ENCODE peak calls at places on chromosomes 12 and 14, in four cellular contexts. J is WTC11, K is HepG2, Z is GM12878. Y is an unnamed sample.

GRCh38 chr14:85380891-85381290 is 149.1 kb upstream of the FLRT2 start:
- DNase-seq in K (no peak), J (no peak), Z (no peak), Y (no peak)

GRCh38 chr14:52873694-52874093 is 77.2 kb downstream of the FERMT2 start:
- DNase-seq in K (no peak), Z (no peak), J (no peak), Y (no peak)

GRCh38 chr12:75683220-75683619 is 171.8 kb upstream of the KRR1 start:
- DNase-seq in Z (no peak), J (no peak), K (no peak), Y (no peak)

GRCh38 chr12:6334940-6335450 is 6.9 kb downstream of the TNFRSF1A start:
- DNase-seq in Z (no peak), K (no peak), J (no peak), Y (no peak)

GRCh38 chr12:7935773-7936581 is at the start of gene SLC2A3:
- DNase-seq in J (peak; percentile 33), K (peak; percentile 84), Z (peak; percentile 65), Y (peak; percentile 87)

GRCh38 chr12:100789146-100789545 is 5.4 kb upstream of the ANO4 start:
- DNase-seq in Z (no peak), K (no peak), J (no peak), Y (no peak)

GRCh38 chr14:20681348-20682126 is 2.8 kb upstream of the RNASE4 start:
- DNase-seq in Z (peak; percentile 89), J (peak; percentile 88), K (peak; percentile 94), Y (peak; percentile 84)

GRCh38 chr12:110768960-110769359 is 26.3 kb upstream of the PPP1CC start:
- DNase-seq in J (no peak), Z (no peak), K (no peak), Y (no peak)

GRCh38 chr12:76623929-76624328 is 64.4 kb upstream of the OSBPL8 start:
- DNase-seq in K (no peak), Z (no peak), J (no peak), Y (no peak)

GRCh38 chr12:52442600-52443061 is 8.5 kb upstream of the KRT75 start:
- DNase-seq in K (no peak), J (peak; percentile 60), Z (no peak), Y (no peak)

GRCh38 chr14:74176404-74176788 is 62.9 kb upstream of the VSX2 start:
- DNase-seq in J (no peak), Z (no peak), K (no peak), Y (no peak)

GRCh38 chr14:101582294-101582693 is 21.0 kb downstream of the DIO3 start:
- DNase-seq in K (no peak), J (no peak), Z (no peak), Y (no peak)

GRCh38 chr14:49687942-49688700 is at the start of gene POLE2:
- DNase-seq in J (peak; percentile 87), Z (no peak), K (peak; percentile 55), Y (peak; percentile 86)

GRCh38 chr12:128652136-128652751 is 171.5 kb downstream of the SLC15A4 start:
- DNase-seq in J (no peak), K (no peak), Z (no peak), Y (no peak)

GRCh38 chr14:103562135-103562384 is 397 bp downstream of the BAG5 start:
- DNase-seq in J (no peak), Z (no peak), K (no peak), Y (no peak)

GRCh38 chr12:114733919-114734318 is 49.9 kb upstream of the TBX3 start:
- DNase-seq in J (no peak), Z (no peak), K (no peak), Y (no peak)

GRCh38 chr14:30559638-30560071 is 697 bp downstream of the G2E3 start:
- DNase-seq in J (no peak), K (peak; percentile 64), Z (no peak), Y (no peak)

GRCh38 chr12:70006619-70006973 is 181.6 kb downstream of the MYRFL start:
- DNase-seq in K (no peak), Z (no peak), J (no peak), Y (no peak)

GRCh38 chr12:90058721-90059120 is 350.1 kb upstream of the ATP2B1 start:
- DNase-seq in J (no peak), K (no peak), Z (no peak), Y (no peak)

GRCh38 chr14:63543826-63544320 is 696 bp upstream of the PPP2R5E start:
- DNase-seq in J (no peak), K (no peak), Z (no peak), Y (no peak)

GRCh38 chr12:3041558-3042164 is 35.5 kb upstream of the TSPAN9 start:
- DNase-seq in K (peak; percentile 81), Z (peak; percentile 15), J (peak; percentile 76), Y (peak; percentile 78)

GRCh38 chr14:67285876-67286452 is 44.7 kb downstream of the PALS1 start:
- DNase-seq in Z (no peak), J (no peak), K (peak; percentile 25), Y (peak; percentile 7)

GRCh38 chr12:124695861-124696260 is 128.4 kb upstream of the NCOR2 start:
- DNase-seq in K (no peak), J (no peak), Z (no peak), Y (no peak)

GRCh38 chr14:36317650-36318049 is 2.8 kb downstream of the MBIP start:
- DNase-seq in Z (no peak), K (no peak), J (no peak), Y (no peak)

GRCh38 chr12:24902521-24903304 is 46.2 kb downstream of the BCAT1 start:
- DNase-seq in K (no peak), J (peak; percentile 54), Z (no peak), Y (no peak)

GRCh38 chr12:124567673-124568373 is 411 bp upstream of the NCOR2 start:
- DNase-seq in K (peak; percentile 19), J (peak; percentile 61), Z (no peak), Y (peak; percentile 95)

GRCh38 chr14:94936901-94937321 is 167.0 kb upstream of the GSC start:
- DNase-seq in Z (no peak), K (no peak), J (no peak), Y (no peak)

GRCh38 chr14:89407856-89408255 is 9.2 kb downstream of the FOXN3 start:
- DNase-seq in Z (no peak), J (no peak), K (no peak), Y (no peak)

GRCh38 chr14:22282429-22282828 is 306.6 kb downstream of the DAD1 start:
- DNase-seq in K (no peak), J (no peak), Z (no peak), Y (no peak)

GRCh38 chr12:85831327-85831990 is 4.8 kb downstream of the RASSF9 start:
- DNase-seq in K (no peak), Z (no peak), J (no peak), Y (no peak)

GRCh38 chr12:16606936-16607335 is 974 bp upstream of the LMO3 start:
- DNase-seq in J (no peak), Z (no peak), K (no peak), Y (no peak)

GRCh38 chr14:87992349-87992719 is 648 bp downstream of the GALC start:
- DNase-seq in K (no peak), Z (no peak), J (no peak), Y (no peak)

GRCh38 chr12:15634010-15634676 is 155.0 kb downstream of the EPS8 start:
- DNase-seq in K (no peak), Z (no peak), J (no peak), Y (no peak)

GRCh38 chr14:35534884-35535793 is 1.2 kb downstream of the INSM2 start:
- DNase-seq in J (peak; percentile 88), K (peak; percentile 61), Z (no peak), Y (peak; percentile 65)

GRCh38 chr12:50732591-50732990 is 31.3 kb upstream of the ATF1 start:
- DNase-seq in K (no peak), Z (no peak), J (no peak), Y (no peak)

GRCh38 chr14:72883963-72884362 is 9.9 kb downstream of the DPF3 start:
- DNase-seq in J (no peak), Z (peak; percentile 60), K (no peak), Y (no peak)

GRCh38 chr12:104596876-104597833 is 140.4 kb downstream of the CHST11 start:
- DNase-seq in K (no peak), Z (no peak), J (no peak), Y (no peak)

GRCh38 chr12:104598342-104599271 is 141.9 kb downstream of the CHST11 start:
- DNase-seq in Z (no peak), J (no peak), K (no peak), Y (peak; percentile 86)

GRCh38 chr12:104593482-104593881 is 136.7 kb downstream of the CHST11 start:
- DNase-seq in J (no peak), K (no peak), Z (no peak), Y (peak; percentile 67)

GRCh38 chr12:104599272-104599984 is 142.7 kb downstream of the CHST11 start:
- DNase-seq in K (no peak), Z (no peak), J (no peak), Y (no peak)

DNA sequence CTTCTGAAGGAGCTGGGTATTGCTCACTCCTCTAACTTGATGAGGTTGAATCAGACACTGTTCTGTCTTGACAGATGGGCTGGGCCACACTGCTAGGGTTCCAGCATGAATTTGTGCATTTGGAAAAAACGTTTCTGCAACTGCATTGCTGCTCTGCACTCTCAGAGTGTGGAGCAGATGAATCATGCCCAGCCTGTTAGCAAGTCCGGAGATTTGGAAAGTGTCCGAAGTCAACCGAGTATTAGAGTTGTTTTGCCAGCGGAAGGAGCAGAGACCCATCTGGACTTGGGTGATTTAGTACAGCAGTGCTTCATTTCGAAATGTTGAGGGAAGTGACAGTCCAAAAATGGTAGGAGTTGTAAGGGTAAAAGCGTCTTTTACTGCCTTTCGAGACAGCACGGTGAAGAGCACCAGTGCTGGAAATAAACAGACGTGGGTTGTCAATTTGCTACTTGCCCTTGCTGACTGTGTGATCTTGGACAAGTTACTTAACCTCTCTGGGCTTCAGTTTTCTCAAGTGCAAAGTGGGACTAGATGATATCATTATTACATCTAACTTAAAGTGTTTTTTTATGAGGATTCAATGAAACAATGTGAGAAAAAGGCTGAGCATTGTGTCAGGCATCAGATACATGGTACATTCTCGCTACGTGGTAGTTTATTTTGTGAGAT is 139.5 kb downstream of the CHST11 start:
- DNase-seq in K (no peak), Z (no peak), J (no peak), Y (no peak)
- TF ChIP-seq ETV6 in K (no peak), Z (no peak), J (no peak), Y (no peak)

DNA sequence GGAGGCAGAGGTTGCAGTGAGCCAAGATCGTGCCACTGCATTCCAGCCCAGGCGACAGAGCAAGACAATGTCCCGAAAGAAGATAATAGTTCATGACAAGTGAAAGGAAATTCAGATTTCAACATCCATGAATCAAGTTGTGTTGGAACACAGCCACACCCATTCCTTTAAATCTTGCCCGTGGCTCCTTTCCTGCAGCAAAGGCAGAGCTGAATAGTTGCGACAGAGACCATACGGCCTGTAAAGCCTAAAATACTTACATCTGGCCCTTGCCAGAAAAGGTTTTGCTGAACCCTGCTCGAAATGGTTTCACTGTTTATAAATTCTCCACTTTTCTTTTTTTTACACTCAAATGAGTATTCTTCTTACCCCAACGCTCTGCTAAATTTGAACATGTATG is 17.8 kb upstream of the ITPK1 start:
- DNase-seq in J (no peak), Z (no peak), K (no peak), Y (no peak)
- TF ChIP-seq ETV6 in J (no peak), Z (no peak), K (no peak), Y (no peak)

GRCh38 chr14:69996197-69996596 is 117.0 kb downstream of the SMOC1 start:
- DNase-seq in J (no peak), Z (no peak), K (no peak), Y (no peak)
- TF ChIP-seq ETV6 in J (no peak), Z (no peak), K (no peak), Y (no peak)

DNA sequence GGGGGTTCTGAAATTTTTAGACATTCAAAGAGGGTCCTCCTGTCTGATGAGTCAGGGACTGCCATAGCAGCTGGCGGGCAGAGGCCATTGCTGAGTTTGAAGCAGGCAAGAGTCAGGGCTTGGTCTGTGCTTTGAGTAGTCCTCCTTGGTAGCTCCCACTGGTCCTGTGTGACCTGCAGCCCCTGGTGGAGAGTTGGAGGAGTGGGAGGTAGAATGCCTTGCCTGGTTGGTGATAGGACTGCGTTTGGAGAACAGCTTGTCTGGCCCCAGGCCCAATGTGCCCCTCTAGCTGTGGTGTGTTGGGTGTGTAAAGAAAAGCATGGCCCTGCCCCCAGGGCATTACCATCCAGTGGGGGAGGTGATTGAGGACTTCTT is 116.7 kb downstream of the BEGAIN start:
- DNase-seq in J (no peak), Z (no peak), K (no peak), Y (no peak)
- TF ChIP-seq ETV6 in J (no peak), Z (no peak), K (no peak), Y (no peak)

Y was measured in K562.